ENCODE peak calls at places on chromosomes 3 and 15, in seven cellular contexts. Z is ACHN; K is heart left ventricle; P is fibroblast of pulmonary artery; X is iris pigment epithelial cell; M is activated CD8-positive, alpha-beta memory T cell treated with anti-CD3 and anti-CD28 coated beads for 24 hours; S is chondrocyte. O is an unnamed sample.

GRCh38 chr15:52095597-52096262 is 16.8 kb downstream of the BCL2L10 start:
- DNase-seq in K (no peak), X (peak; percentile 96), M (no peak), S (no peak), P (peak; percentile 96), Z (no peak), O (no peak)

GRCh38 chr3:197490098-197490497 is 65.7 kb downstream of the BDH1 start:
- DNase-seq in K (no peak), S (no peak), X (peak; percentile 74), M (no peak), P (peak; percentile 75), Z (peak; percentile 83), O (no peak)

GRCh38 chr3:16134173-16134928 is 40.1 kb upstream of the GALNT15 start:
- DNase-seq in S (no peak), P (peak; percentile 58), X (no peak), M (no peak), Z (peak; percentile 1), K (no peak), O (no peak)

GRCh38 chr3:107942244-107942643 is 148.6 kb downstream of the CD47 start:
- DNase-seq in Z (no peak), M (no peak), X (peak; percentile 62), K (no peak), S (no peak), P (no peak), O (no peak)

GRCh38 chr15:36951747-36952247 is 148.6 kb downstream of the MEIS2 start:
- DNase-seq in P (peak; percentile 75), K (no peak), X (peak; percentile 11), Z (no peak), S (no peak), M (no peak), O (no peak)

GRCh38 chr3:141913150-141913811 is 36.8 kb downstream of the ATP1B3 start:
- DNase-seq in Z (peak; percentile 63), X (peak; percentile 68), K (no peak), S (no peak), M (no peak), P (peak; percentile 84), O (peak; percentile 55)

GRCh38 chr15:69723404-69724097 is 270.9 kb downstream of the RPLP1 start:
- DNase-seq in M (no peak), K (no peak), X (no peak), Z (no peak), P (no peak), S (no peak), O (no peak)

GRCh38 chr15:69088300-69088965 is 72.0 kb upstream of the GLCE start:
- DNase-seq in M (no peak), S (no peak), K (no peak), Z (no peak), P (no peak), X (no peak), O (peak; percentile 41)

GRCh38 chr3:166902374-166902773 is 477.7 kb downstream of the ZBBX start:
- DNase-seq in K (no peak), P (peak; percentile 6), Z (no peak), M (no peak), X (peak; percentile 1), S (no peak), O (no peak)

GRCh38 chr3:160676547-160677303 is at the start of gene ARL14:
- DNase-seq in K (no peak), Z (peak; percentile 69), X (peak; percentile 63), M (no peak), P (peak; percentile 45), S (no peak), O (no peak)

O was measured in HL-60.